ENCODE peak calls at places on chromosomes 2 and 18, in six cellular contexts. V is fibroblast of villous mesenchyme, S is cardiac fibroblast, F is keratinocyte, N is AG04449, U is SK-N-SH. K is an unnamed sample.

GRCh38 chr2:187349328-187349944 is 98.6 kb downstream of the CALCRL start:
- DNase-seq in F (no peak), S (peak), N (no peak), V (peak), U (no peak), K (no peak)

GRCh38 chr2:113114996-113115395 is 12.4 kb upstream of the IL1RN start:
- DNase-seq in N (no peak), S (no peak), F (no peak), U (no peak), V (no peak), K (no peak)

GRCh38 chr2:1744446-1745170 is at the start of gene PXDN:
- DNase-seq in U (peak), F (no peak), V (peak), S (peak), N (no peak), K (no peak)

GRCh38 chr2:195561205-195562032 is 95.6 kb upstream of the SLC39A10 start:
- DNase-seq in S (peak), V (peak), N (peak), F (no peak), U (no peak), K (peak)

GRCh38 chr2:237754182-237754581 is 44.4 kb upstream of the RBM44 start:
- DNase-seq in N (no peak), F (no peak), V (no peak), U (no peak), S (peak), K (no peak)

GRCh38 chr18:26545335-26545734 is 3.0 kb downstream of the KCTD1 start:
- DNase-seq in V (no peak), S (no peak), F (no peak), U (no peak), N (no peak), K (no peak)

GRCh38 chr2:236106761-236107160 is 61.4 kb downstream of the GBX2 start:
- DNase-seq in V (no peak), S (no peak), U (no peak), F (no peak), N (no peak), K (no peak)

GRCh38 chr2:16763493-16763899 is 97.9 kb upstream of the CYRIA start:
- DNase-seq in N (no peak), V (no peak), F (no peak), S (no peak), U (no peak), K (no peak)

GRCh38 chr2:20148841-20149702 is 75.9 kb downstream of the SDC1 start:
- DNase-seq in N (peak), V (peak), U (no peak), F (no peak), S (peak), K (no peak)

GRCh38 chr18:7395566-7395965 is 164.7 kb downstream of the LRRC30 start:
- DNase-seq in U (no peak), N (no peak), S (no peak), F (no peak), V (no peak), K (no peak)
- H3K4me3 ChIP-seq in U (no peak), N (no peak), S (no peak), F (no peak), V (no peak), K (no peak)

GRCh38 chr2:75465317-75465998 is 95.3 kb downstream of the EVA1A start:
- DNase-seq in V (peak), S (peak), N (no peak), U (peak), F (no peak), K (no peak)
- TF ChIP-seq CTCF in V (peak), S (peak), N (peak), U (peak), F (peak), K (peak)

DNA sequence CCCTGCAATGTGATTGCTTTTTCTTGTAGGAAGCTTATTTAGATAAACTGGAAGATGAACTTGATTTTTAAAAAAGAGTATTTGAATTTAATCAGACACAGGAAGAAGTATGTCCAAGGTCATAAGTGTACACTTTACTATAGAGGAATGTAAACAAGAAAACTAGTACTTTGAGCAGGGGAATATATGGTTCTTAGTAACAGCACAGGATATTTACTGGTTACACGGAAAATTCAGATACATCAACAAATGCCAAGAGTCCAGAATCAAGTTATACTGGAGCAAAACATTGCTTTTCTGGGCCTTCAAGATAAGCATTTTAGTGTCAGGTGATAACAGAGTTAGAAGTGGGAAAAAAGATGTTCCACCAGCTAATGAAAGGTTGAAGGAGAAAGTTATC is 75.5 kb downstream of the EFEMP1 start:
- DNase-seq in V (no peak), U (no peak), S (no peak), F (no peak), N (no peak), K (no peak)
- H3K4me3 ChIP-seq in V (no peak), U (no peak), S (no peak), F (no peak), N (no peak), K (no peak)

GRCh38 chr2:121731366-121731765 is 5.3 kb downstream of the NIFK start:
- DNase-seq in N (no peak), S (no peak), U (no peak), V (no peak), F (no peak), K (no peak)

GRCh38 chr2:121736140-121736461 is 574 bp downstream of the NIFK start:
- DNase-seq in S (no peak), U (no peak), V (no peak), N (no peak), F (no peak), K (no peak)

GRCh38 chr2:121740973-121741372 is 4.3 kb upstream of the NIFK start:
- DNase-seq in U (no peak), V (no peak), N (no peak), F (no peak), S (no peak), K (no peak)

GRCh38 chr2:121736462-121737336 is at the start of gene NIFK:
- DNase-seq in S (peak), V (peak), N (peak), F (peak), U (peak), K (peak)

DNA sequence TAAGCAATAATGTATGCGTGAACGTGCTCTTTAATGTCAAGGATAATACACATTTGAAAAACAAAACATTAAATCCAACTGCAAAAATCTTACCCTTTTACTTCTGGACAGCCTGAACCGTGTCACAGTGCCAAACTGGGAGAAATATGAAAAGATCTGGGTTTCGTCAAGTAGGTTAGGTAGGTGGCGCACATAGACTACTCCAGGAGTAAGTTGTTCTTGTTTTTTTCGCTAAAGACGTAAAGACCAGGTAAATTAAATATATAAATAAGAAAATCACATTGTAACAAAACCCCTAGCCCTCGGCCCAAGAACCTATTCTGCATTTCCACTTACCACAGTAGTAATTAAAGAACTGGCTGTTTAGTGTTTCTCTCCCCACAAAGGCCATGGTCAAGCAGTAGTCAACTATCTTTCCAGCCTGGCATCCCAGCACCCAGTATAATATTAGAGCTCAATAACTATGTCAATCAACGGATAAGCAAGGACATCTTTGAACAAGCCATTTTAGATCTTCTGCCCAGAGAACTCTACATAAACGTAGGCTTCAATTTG is 1.1 kb downstream of the NIFK start:
- DNase-seq in V (peak), F (no peak), S (peak), N (no peak), U (peak), K (no peak)
- TF ChIP-seq CTCF in V (no peak), F (peak), S (no peak), N (no peak), U (peak), K (peak)

GRCh38 chr2:28343184-28343942 is 49.3 kb upstream of the FOSL2 start:
- DNase-seq in S (no peak), V (no peak), N (no peak), F (no peak), U (no peak), K (no peak)
- H3K4me3 ChIP-seq in S (no peak), V (no peak), N (no peak), F (no peak), U (no peak), K (no peak)

GRCh38 chr2:233446616-233447305 is 92.5 kb downstream of the DGKD start:
- DNase-seq in N (no peak), V (no peak), S (no peak), F (no peak), U (no peak), K (no peak)

GRCh38 chr2:233449071-233449901 is 95.0 kb downstream of the DGKD start:
- DNase-seq in U (peak), S (peak), V (peak), N (no peak), F (no peak), K (no peak)

GRCh38 chr2:233448565-233448964 is 94.3 kb downstream of the DGKD start:
- DNase-seq in F (no peak), V (no peak), U (no peak), S (no peak), N (no peak), K (no peak)

GRCh38 chr2:233447506-233448219 is 93.4 kb downstream of the DGKD start:
- DNase-seq in U (no peak), V (no peak), S (no peak), F (no peak), N (no peak), K (no peak)

GRCh38 chr2:233448220-233448559 is 93.9 kb downstream of the DGKD start:
- DNase-seq in F (no peak), V (no peak), N (no peak), S (peak), U (no peak), K (no peak)
- TF ChIP-seq CTCF in F (peak), V (peak), N (peak), S (peak), U (peak), K (no peak)

DNA sequence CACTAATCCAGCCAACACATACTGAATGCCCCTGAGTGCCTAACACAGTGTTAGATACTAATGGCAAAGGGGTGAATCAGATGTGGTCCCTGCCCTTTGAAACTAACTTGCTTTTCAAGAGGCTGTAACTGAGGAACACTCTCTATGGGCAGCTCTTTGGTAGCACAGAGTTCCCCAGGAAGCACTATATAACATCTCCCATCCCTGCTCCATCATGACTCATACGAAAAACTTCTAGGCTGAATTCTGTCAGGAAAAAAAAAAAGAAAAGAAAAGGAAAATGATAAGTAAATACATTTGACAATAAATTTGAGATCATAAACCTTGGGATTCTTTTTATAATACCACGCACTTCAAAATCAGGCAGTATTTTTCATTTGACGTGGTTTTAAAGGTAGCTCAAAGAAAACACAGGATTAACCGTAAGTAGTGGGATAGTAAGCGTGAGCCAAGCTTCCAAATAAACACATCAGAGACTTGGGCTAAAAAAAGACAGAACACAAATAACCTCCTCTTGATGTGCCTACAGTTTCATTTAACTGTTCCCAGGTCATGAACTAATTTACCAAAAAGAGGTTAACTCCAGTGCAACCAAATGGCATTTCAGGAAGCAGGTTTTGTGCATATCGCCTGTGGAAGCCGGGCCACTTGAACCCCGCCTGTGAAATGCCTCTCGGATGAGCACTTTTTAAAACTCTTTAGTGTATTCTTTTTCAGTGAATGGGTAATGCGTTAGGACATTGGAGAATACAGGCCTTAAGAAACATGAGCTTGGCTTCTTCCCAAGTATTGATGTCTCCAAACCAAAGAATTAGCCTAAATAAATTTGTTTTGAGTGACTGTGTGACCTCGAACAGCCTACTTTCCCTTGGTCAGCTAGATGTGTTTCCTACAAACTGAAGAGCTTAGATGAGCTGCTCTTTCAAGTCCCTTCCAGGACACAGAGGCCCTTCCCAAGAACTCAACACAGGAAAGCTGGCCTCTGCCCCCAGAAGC is 42.0 kb downstream of the RDH14 start:
- DNase-seq in N (no peak), F (no peak), S (peak), U (no peak), V (peak), K (no peak)
- H3K4me3 ChIP-seq in N (no peak), F (no peak), S (no peak), U (no peak), V (no peak), K (no peak)

GRCh38 chr18:21928925-21929324 is 188.3 kb downstream of the MIB1 start:
- DNase-seq in F (no peak), S (no peak), N (no peak), U (no peak), V (no peak), K (no peak)
- TF ChIP-seq CTCF in F (no peak), S (no peak), N (no peak), U (no peak), V (no peak), K (no peak)

DNA sequence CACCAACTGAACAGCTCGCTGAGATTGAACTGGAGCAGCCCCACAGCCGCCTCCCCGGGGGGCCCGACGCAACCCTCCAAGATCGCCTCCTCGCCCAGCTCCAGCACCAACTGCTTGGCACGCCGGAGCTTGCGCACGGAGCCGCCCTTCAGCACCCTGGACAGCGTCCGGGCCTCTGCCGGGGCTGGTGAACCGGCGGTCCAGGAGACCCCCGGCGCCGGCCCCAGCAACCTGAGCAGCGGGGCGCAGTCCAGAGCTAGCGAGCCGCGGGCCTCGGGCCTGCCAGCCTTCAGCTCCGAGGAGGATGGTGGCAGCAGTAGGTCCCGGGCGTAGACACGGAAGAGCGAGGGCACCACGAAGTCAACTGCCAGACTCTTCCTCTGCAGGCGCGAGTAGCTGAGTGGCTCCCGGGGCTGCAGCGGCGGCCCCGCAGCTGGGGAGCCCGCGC is 1.2 kb downstream of the ALK start:
- DNase-seq in U (no peak), V (peak), S (peak), N (no peak), F (peak), K (no peak)
- H3K4me3 ChIP-seq in U (peak), V (no peak), S (no peak), N (no peak), F (no peak), K (no peak)

K was measured in GM12864.